ENCODE peak calls at places on chromosomes 5 and 9, in six cellular contexts. N, O, E, M, V and K are unnamed samples.

GRCh38 chr5:125311743-125312142 is 565.3 kb upstream of the ZNF608 start:
- DNase-seq in N (no peak), O (no peak), E (no peak), M (no peak), V (no peak), K (no peak)

GRCh38 chr5:114412509-114413171 is 50.8 kb downstream of the KCNN2 start:
- DNase-seq in N (no peak), O (no peak), E (no peak), M (no peak), V (no peak), K (no peak)

GRCh38 chr5:113117543-113118110 is 141.0 kb downstream of the DCP2 start:
- DNase-seq in N (no peak), O (no peak), E (no peak), M (no peak), V (no peak), K (no peak)

GRCh38 chr5:74296685-74297084 is 343.8 kb downstream of the ENC1 start:
- DNase-seq in N (no peak), O (no peak), E (no peak), M (no peak), V (peak), K (no peak)

GRCh38 chr9:26129216-26129615 is 451.0 kb upstream of the TUSC1 start:
- DNase-seq in N (no peak), O (no peak), E (no peak), M (no peak), V (no peak), K (no peak)

GRCh38 chr9:128689293-128689770 is 310 bp downstream of the SET start:
- DNase-seq in N (peak), O (peak), E (no peak), M (peak), V (peak), K (no peak)

GRCh38 chr5:59358497-59358896 is 535.0 kb downstream of the PDE4D start:
- DNase-seq in N (peak), O (no peak), E (no peak), M (no peak), V (peak), K (no peak)

GRCh38 chr5:133265720-133266575 is 214.1 kb downstream of the HSPA4 start:
- DNase-seq in N (no peak), O (no peak), E (no peak), M (no peak), V (no peak), K (no peak)

GRCh38 chr5:4042311-4042710 is 446.7 kb downstream of the IRX1 start:
- DNase-seq in N (no peak), O (no peak), E (no peak), M (no peak), V (no peak), K (no peak)

GRCh38 chr9:13386935-13387667 is 107.6 kb upstream of the MPDZ start:
- DNase-seq in N (no peak), O (no peak), E (no peak), M (no peak), V (no peak), K (no peak)

GRCh38 chr9:75907863-75908262 is 17.4 kb downstream of the PCSK5 start:
- DNase-seq in N (no peak), O (no peak), E (no peak), M (no peak), V (no peak), K (no peak)

GRCh38 chr9:16659096-16659495 is 211.4 kb downstream of the BNC2 start:
- DNase-seq in N (no peak), O (no peak), E (no peak), M (no peak), V (no peak), K (no peak)

DNA sequence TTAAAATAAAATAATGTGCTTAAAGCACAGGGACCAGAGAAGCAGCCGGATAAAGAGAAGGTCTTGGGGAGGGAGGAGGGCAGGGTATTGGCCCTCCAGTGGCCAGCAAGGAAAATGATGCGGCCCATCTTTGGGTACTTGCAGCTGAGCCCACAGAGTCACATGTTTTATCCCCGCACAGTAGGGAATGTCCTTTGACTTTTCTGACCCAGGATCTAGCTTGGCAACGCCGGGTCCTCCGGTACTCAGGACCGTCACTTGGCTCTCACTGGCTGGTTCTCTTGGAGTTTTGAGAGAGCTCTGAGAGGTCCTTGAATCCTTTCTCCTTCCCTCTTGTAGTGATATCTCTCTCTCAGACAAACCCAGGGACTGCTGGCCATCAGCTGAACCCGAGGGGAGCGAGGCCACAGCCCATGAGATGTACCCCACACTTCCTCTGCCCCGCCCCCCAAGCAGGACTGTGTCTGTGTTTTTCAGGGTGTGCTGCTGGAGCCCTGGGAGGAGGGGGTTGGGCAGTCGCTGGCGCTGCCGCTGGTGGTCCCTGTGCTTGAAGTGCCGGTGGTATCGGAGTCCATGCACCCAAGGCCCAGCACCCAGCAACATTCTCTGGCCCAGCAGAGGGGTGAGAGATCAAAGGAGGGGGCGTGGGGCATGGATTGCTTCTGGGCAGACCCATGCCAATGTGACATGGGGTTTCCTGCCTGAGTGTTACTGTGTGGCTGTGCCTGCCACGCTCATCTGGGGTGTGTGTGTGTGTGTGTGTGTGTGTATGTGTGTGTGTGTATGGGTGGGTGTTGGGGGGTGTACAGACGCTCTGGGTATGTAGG is 35.5 kb upstream of the HSPA9 start:
- DNase-seq in N (no peak), O (no peak), E (no peak), M (no peak), V (peak), K (no peak)
- H3K27ac ChIP-seq in N (no peak), O (no peak), E (peak), M (no peak), V (no peak), K (peak)

GRCh38 chr9:4849364-4849763 is 56.6 kb downstream of the RCL1 start:
- DNase-seq in N (no peak), O (no peak), E (no peak), M (no peak), V (no peak), K (no peak)
- TF ChIP-seq CTCF in N (peak), O (no peak), E (no peak), M (no peak), V (no peak), K (no peak)

DNA sequence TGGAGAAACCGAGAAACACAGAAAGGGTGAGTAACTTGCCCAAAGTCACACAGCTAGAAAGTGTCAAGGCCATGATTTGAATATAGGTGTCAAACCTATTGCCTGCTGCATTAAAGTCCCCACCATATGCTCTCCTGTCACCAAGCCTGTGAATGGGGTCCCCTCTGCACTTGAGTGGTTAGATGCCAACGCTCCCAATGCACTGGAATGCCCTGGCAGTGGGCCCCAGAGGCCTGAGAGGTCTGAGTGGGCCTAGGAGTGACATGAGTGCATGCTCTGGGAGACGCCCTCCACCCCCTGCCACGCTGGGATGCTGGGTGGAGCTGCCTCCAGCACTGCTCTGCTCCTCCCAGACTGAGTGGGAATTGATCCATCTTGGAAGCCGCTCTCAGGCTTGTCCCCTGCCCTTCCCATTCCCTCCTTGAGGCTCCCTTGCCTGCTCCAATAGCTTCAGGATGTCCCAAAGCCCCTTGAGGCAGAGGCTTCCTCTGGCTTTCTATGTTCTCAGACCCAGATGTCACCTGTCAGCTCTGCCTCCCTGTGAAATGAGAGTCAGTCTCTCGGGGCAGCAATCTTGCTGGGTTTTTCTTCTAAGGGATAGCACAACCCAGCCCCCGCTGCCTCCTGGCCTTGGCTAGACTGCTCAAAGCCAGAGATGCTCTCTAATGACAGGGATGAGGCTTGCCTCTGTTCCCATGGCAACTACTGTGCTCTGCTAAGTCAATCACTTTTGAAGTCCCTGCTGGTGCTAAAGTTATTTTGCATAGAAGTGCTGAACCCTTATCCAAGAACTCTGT is 6.6 kb upstream of the ARSI start:
- DNase-seq in N (no peak), O (no peak), E (no peak), M (no peak), V (no peak), K (no peak)
- H3K27ac ChIP-seq in N (no peak), O (no peak), E (no peak), M (no peak), V (no peak), K (no peak)

DNA sequence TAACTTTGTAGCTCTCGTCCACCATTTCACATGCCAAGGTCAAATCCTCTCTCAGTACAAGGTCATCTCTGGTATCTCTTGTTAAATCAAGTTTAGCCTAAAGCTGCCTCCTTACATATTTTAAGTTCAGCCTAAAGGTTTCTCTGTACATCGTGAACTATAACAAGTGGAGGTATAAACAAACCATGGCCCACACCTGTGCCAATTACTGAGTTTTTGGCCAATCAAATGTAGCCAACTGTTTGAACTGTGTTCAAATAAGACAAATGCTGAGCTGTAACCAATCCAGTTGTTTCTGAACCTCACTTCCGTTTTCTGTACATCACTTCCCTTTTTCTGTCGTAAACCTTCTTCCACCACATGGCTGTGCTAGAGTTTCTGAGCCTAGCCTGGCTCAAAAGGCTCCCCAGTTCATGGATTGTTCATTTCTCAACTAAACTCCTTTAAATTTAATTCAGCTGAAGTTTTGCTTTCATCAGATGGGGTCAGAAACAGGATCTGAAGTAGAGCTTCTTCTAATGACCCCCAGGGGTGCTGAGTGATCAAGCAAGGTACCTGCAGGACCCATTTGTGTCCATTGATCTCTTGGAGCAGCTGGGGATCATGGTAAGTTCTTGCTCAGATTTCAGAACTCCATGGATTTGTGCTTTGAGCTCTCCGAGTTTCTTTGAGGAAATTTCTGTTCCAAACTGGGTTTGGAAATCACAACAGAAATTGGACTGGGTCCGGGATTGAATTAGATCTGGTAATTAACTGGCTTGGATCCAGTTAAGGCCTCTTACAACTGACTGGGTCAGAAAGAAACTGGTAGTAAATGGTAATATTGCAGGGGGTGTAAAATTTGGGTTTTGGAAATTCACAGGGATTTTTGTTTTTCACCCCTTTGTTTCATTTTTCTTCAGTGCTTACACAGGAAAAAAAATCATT is 11.0 kb upstream of the NANS start:
- DNase-seq in N (no peak), O (no peak), E (no peak), M (no peak), V (no peak), K (no peak)
- TF ChIP-seq CTCF in N (no peak), O (no peak), E (no peak), M (no peak), V (no peak), K (no peak)

DNA sequence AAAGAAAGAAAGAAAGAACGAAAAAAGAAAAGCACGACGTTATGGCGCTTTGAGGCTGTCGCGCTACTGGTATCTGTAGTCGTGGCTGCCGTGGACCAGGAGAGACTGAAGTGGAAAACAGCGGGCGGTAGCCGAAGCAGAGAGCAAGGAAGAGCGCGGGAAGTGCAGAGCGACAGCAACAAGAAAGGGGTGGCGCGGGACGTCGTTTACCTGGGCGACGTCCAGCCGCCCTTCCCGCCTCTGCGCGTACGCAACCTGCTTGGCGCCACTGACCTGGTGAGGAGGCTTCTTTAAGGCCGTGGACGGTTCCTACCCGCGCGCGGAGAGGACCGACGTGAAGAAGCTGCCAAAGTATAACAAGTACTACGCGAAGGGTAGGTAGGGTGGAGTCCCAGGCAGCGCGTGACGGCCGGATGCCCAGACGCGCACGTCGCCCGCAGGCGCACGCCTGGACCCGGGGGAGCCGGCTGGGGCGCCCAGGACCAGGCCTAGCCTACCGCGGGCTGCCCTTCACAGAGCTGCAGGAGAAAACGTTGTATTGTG is 15.4 kb downstream of the CCL28 start:
- DNase-seq in N (peak), O (peak), E (no peak), M (peak), V (peak), K (no peak)
- H3K27ac ChIP-seq in N (no peak), O (no peak), E (peak), M (no peak), V (no peak), K (peak)

GRCh38 chr5:79878131-79878630 is 112.9 kb downstream of the MTX3 start:
- DNase-seq in N (no peak), O (no peak), E (no peak), M (no peak), V (no peak), K (no peak)

GRCh38 chr5:79875230-79875629 is 115.8 kb downstream of the MTX3 start:
- DNase-seq in N (peak), O (no peak), E (no peak), M (no peak), V (peak), K (no peak)

GRCh38 chr5:79873216-79873615 is 117.8 kb downstream of the MTX3 start:
- DNase-seq in N (no peak), O (no peak), E (no peak), M (no peak), V (no peak), K (peak)

GRCh38 chr5:79876510-79876909 is 114.6 kb downstream of the MTX3 start:
- DNase-seq in N (no peak), O (no peak), E (no peak), M (no peak), V (no peak), K (no peak)

GRCh38 chr5:79878721-79879336 is 112.2 kb downstream of the MTX3 start:
- DNase-seq in N (no peak), O (no peak), E (no peak), M (no peak), V (no peak), K (no peak)
- TF ChIP-seq CTCF in N (peak), O (no peak), E (no peak), M (no peak), V (no peak), K (no peak)

DNA sequence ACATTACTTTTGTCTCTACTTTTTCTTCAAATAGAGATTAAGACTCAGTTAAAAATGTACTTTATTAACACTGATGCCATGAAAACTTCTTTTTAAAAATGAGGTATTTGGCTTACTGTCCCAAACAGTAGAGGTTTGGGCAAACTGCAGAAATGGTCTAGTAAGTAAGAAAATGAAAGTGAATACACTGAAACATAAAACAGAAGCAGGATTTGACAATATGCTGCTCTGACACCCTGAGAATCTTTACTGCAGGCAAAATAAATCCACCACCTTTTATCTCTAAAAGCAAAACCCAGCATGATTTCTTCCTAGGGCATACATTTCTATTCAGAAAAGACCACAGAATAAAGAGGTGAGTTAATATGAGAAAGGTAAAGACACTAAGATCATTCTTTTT is 86.2 kb downstream of the SLC38A9 start:
- DNase-seq in N (no peak), O (no peak), E (no peak), M (no peak), V (no peak), K (no peak)
- H3K27ac ChIP-seq in N (peak), O (no peak), E (peak), M (no peak), V (no peak), K (no peak)

DNA sequence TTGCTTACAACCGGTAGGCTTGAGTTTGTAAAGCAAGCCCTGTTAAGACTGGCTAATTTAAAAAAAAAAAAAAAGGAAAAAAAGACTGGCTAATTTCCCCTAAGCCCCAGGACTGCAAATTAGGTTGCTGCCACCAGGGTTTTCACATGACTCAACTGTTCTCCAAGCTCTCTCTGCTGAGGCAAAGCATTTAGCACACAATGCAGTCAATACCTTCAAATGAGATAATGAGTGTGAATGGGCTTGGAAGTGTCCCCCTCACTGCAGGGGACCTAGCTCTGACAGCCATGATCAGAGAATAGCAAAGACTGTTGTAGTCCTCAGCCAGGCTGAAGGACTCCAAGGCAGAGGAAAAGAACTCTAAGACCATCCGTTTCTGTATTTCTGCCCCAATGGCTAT is 42.8 kb upstream of the ZSWIM6 start:
- DNase-seq in N (no peak), O (no peak), E (no peak), M (no peak), V (no peak), K (no peak)
- TF ChIP-seq CTCF in N (no peak), O (no peak), E (no peak), M (no peak), V (no peak), K (no peak)

GRCh38 chr5:42360061-42360460 is 63.2 kb upstream of the GHR start:
- DNase-seq in N (no peak), O (no peak), E (no peak), M (no peak), V (no peak), K (no peak)
- H3K27ac ChIP-seq in N (no peak), O (no peak), E (no peak), M (no peak), V (no peak), K (no peak)

GRCh38 chr5:140794594-140795258 is at the start of gene PCDHA2:
- DNase-seq in N (no peak), O (no peak), E (no peak), M (no peak), V (no peak), K (no peak)
- TF ChIP-seq CTCF in N (no peak), O (no peak), E (no peak), M (no peak), V (no peak), K (no peak)